ENCODE peak calls at places on chromosomes 6 and 20, in six cellular contexts. I is gastrocnemius medialis, B is prostate gland, Q is right lobe of liver, C is HepG2, K is breast epithelium. G is an unnamed sample.

GRCh38 chr6:143674466-143675114 is 3.2 kb upstream of the PHACTR2 start:
- DNase-seq in K (no peak), Q (no peak), C (peak), B (no peak), I (no peak), G (no peak)

GRCh38 chr6:99151634-99152344 is 197.7 kb downstream of the FAXC start:
- DNase-seq in C (peak), Q (peak), I (no peak), B (peak), K (no peak), G (peak)

GRCh38 chr6:17877196-17877889 is 110.1 kb downstream of the KIF13A start:
- DNase-seq in C (no peak), I (no peak), Q (no peak), K (no peak), B (no peak), G (no peak)

GRCh38 chr20:50191065-50191565 is 485 bp downstream of the CEBPB start:
- DNase-seq in K (no peak), C (no peak), I (no peak), B (peak), Q (peak), G (peak)

GRCh38 chr20:1922786-1923185 is 27.6 kb downstream of the SIRPA start:
- DNase-seq in I (no peak), B (no peak), K (no peak), C (no peak), Q (no peak), G (no peak)

GRCh38 chr20:61864481-61864880 is 201.2 kb downstream of the TAF4 start:
- DNase-seq in Q (no peak), C (no peak), B (no peak), K (no peak), I (no peak), G (no peak)

GRCh38 chr6:27575594-27576361 is 102.9 kb upstream of the ZNF184 start:
- DNase-seq in C (peak), B (no peak), I (no peak), Q (no peak), K (no peak), G (no peak)

GRCh38 chr6:167329014-167329413 is 4.1 kb downstream of the TTLL2 start:
- DNase-seq in I (no peak), K (no peak), B (no peak), Q (no peak), C (no peak), G (no peak)

GRCh38 chr6:15341311-15341710 is 95.4 kb downstream of the JARID2 start:
- DNase-seq in Q (no peak), I (no peak), C (no peak), K (no peak), B (no peak), G (peak)

GRCh38 chr6:109872549-109872948 is 105.6 kb upstream of the GPR6 start:
- DNase-seq in Q (no peak), B (no peak), C (no peak), I (no peak), K (no peak), G (no peak)

GRCh38 chr20:32501709-32502108 is 83.4 kb downstream of the NOL4L start:
- DNase-seq in C (no peak), I (no peak), Q (no peak), B (no peak), K (no peak), G (no peak)

GRCh38 chr6:72218125-72218524 is 331.8 kb downstream of the RIMS1 start:
- DNase-seq in Q (peak), I (no peak), K (no peak), C (peak), B (no peak), G (peak)

GRCh38 chr20:63351811-63352591 is 9.1 kb downstream of the CHRNA4 start:
- DNase-seq in K (no peak), Q (no peak), C (no peak), B (no peak), I (no peak), G (no peak)

GRCh38 chr6:151032034-151032433 is 166.5 kb downstream of the MTHFD1L start:
- DNase-seq in B (no peak), C (no peak), I (no peak), K (no peak), Q (no peak), G (no peak)

GRCh38 chr6:23183846-23184245 is 614.5 kb downstream of the HDGFL1 start:
- DNase-seq in K (no peak), B (no peak), Q (no peak), C (no peak), I (no peak), G (no peak)

GRCh38 chr6:9140181-9140580 is 704.8 kb upstream of the SLC35B3 start:
- DNase-seq in K (peak), Q (peak), B (peak), C (no peak), I (no peak), G (no peak)

GRCh38 chr6:149235130-149235561 is 82.4 kb upstream of the TAB2 start:
- DNase-seq in Q (no peak), C (peak), I (no peak), K (no peak), B (no peak), G (no peak)

GRCh38 chr6:5998236-5998635 is 8.5 kb downstream of the NRN1 start:
- DNase-seq in I (no peak), C (no peak), B (no peak), K (no peak), Q (no peak), G (no peak)

GRCh38 chr20:63886921-63887320 is 8.0 kb upstream of the DNAJC5 start:
- DNase-seq in K (no peak), I (no peak), Q (no peak), C (no peak), B (no peak), G (no peak)

GRCh38 chr20:2984028-2984501 is 59.4 kb upstream of the GNRH2 start:
- DNase-seq in Q (no peak), B (no peak), K (no peak), I (no peak), C (no peak), G (no peak)

GRCh38 chr20:36541227-36542018 is at the start of gene MYL9:
- DNase-seq in I (peak), C (no peak), Q (peak), B (peak), K (peak), G (peak)

GRCh38 chr20:1477896-1478490 is 11.3 kb upstream of the NSFL1C start:
- DNase-seq in Q (no peak), K (no peak), C (no peak), B (no peak), I (no peak), G (no peak)

GRCh38 chr6:147648936-147649335 is 140.4 kb downstream of the SAMD5 start:
- DNase-seq in I (no peak), B (no peak), C (no peak), K (no peak), Q (no peak), G (no peak)

GRCh38 chr6:85403331-85404015 is 46.4 kb upstream of the NT5E start:
- DNase-seq in K (no peak), I (no peak), B (no peak), C (no peak), Q (no peak), G (no peak)
- TF ChIP-seq POLR2A in K (no peak), I (no peak), B (no peak), C (no peak), Q (no peak), G (no peak)

GRCh38 chr6:26249959-26250805 is 114.8 kb upstream of the BTN3A2 start:
- DNase-seq in C (peak), B (peak), K (peak), I (no peak), Q (peak), G (peak)
- TF ChIP-seq POLR2A in C (no peak), B (peak), K (peak), I (peak), Q (peak), G (peak)

DNA sequence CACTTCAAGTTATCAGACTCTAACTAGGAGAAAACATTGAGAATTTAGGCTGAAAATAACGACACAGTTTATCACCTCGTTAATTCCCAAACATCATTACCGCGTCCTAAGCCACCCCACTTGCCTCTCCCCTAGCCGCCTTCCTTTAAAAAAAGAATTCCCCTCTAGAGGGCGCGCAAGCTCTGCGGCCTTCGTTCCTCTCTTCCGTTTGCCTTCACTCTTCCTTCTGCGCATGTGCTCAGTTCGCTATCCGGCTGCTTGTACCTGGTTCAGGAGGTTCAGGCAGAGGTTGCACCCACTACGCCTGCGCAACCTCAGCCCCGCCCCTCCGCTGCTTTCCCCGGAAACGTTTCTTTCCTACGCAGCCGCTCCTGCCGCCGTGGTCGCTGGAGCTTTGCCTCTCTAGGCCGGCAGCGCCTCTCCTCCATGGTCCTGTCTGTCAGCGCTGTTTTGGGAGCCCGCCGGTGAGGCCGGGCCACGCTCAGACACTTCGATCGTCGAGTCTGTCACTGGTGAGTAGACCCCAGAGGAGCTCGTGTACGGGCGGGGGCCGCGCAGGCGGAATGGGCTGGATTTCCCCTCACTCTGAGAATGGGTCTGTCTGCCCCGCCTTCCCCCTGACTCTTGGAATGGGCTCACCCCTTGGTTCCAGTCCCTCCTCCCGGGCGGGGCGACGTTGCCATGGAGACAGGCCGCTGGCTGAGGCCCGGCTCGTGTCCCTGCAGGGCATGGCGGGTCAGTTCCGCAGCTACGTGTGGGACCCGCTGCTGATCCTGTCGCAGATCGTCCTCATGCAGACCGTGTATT is at the start of gene SYS1:
- DNase-seq in B (peak), K (peak), Q (peak), I (peak), C (peak), G (peak)
- TF ChIP-seq POLR2A in B (peak), K (peak), Q (peak), I (peak), C (peak), G (peak)

GRCh38 chr20:58853976-58854637 is 1.6 kb downstream of the GNAS start:
- DNase-seq in Q (no peak), B (no peak), C (no peak), K (no peak), I (no peak), G (no peak)
- TF ChIP-seq POLR2A in Q (no peak), B (no peak), C (no peak), K (no peak), I (no peak), G (no peak)

GRCh38 chr6:44737349-44737748 is 349.8 kb downstream of the CDC5L start:
- DNase-seq in C (no peak), B (no peak), Q (no peak), K (no peak), I (no peak), G (no peak)
- TF ChIP-seq POLR2A in C (no peak), B (no peak), Q (no peak), K (no peak), I (no peak), G (no peak)

GRCh38 chr6:158853072-158853871 is 34.1 kb upstream of the EZR start:
- DNase-seq in I (no peak), K (peak), C (peak), B (peak), Q (peak), G (peak)
- TF ChIP-seq POLR2A in I (no peak), K (no peak), C (no peak), B (peak), Q (no peak), G (peak)

GRCh38 chr6:122789078-122789861 is at the start of gene SMPDL3A:
- DNase-seq in K (peak), Q (peak), B (peak), I (peak), C (peak), G (peak)
- TF ChIP-seq POLR2A in K (no peak), Q (peak), B (peak), I (peak), C (peak), G (no peak)

GRCh38 chr6:132929141-132929540 is 114.8 kb downstream of the RPS12 start:
- DNase-seq in C (no peak), B (no peak), K (no peak), Q (no peak), I (no peak), G (no peak)
- TF ChIP-seq POLR2A in C (no peak), B (no peak), K (no peak), Q (no peak), I (no peak), G (no peak)

DNA sequence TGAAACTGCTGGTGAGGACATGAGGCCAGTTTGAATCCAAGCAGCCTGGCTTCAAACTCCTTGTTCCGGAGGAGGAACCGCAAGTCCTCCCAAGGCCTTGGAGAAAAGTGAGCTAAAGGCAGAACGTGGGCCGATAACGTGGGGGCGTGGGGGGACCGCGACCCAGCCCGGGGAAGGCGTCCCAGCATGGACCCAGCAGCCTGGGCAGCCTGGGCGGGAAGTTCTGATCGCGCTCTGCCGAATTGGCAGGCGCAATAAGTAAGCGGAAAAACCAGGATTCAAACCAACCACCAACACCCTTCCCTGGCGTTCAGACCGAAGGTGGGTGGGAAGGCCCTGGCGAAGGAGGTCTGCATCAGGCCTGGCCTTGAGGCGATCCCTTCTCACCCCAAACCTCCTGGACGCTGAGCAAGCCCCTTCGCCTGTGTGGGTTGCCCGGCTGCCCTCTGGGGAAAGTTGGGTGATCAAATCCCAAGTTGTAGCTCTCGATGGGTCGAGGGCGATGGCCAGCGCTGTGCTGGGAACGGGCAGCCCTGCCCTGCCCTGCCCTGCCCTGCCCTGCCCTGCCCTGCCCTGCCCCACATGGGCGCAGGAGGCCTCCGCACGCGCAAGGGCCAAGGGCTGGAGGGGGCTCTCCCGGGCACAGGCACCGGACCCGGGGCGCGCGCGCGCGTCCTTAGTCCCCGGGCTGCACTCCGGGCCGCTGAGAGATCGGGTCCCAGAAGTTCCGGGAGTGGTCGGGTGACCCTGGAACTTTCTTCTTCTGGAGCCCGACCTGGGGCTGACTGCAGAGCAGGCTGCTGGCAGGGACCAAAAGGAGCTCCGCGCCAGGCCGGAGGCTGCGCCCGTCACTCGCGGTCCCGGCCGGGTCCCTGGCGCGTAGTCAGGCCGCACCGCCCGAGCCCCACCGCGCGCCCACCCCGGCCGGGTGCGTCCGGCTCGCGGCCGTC is 644 bp upstream of the SLC22A3 start:
- DNase-seq in K (no peak), B (no peak), I (no peak), C (no peak), Q (peak), G (no peak)
- TF ChIP-seq POLR2A in K (no peak), B (no peak), I (no peak), C (no peak), Q (no peak), G (no peak)